ENCODE peak calls at places on chromosomes 5 and 9, in six cellular contexts. One of them, this sample, is unnamed.

GRCh38 chr9:3874472-3875370 is 348.9 kb upstream of the RFX3 start:
- DNase-seq in IMR-90: no peak
- DNase-seq in H9: no peak
- DNase-seq in neuronal stem cell: no peak
- DNase-seq in trophoblast cell: no peak
- DNase-seq in H1: no peak
- DNase-seq in this sample: peak

GRCh38 chr5:135491552-135492318 is 39.6 kb upstream of the TIFAB start:
- DNase-seq in IMR-90: no peak
- DNase-seq in H9: peak
- DNase-seq in neuronal stem cell: no peak
- DNase-seq in trophoblast cell: peak
- DNase-seq in H1: no peak
- DNase-seq in this sample: no peak

GRCh38 chr9:16445141-16445920 is 425.1 kb downstream of the BNC2 start:
- DNase-seq in IMR-90: peak
- DNase-seq in H9: no peak
- DNase-seq in neuronal stem cell: no peak
- DNase-seq in trophoblast cell: peak
- DNase-seq in H1: no peak
- DNase-seq in this sample: peak

GRCh38 chr5:132905938-132906337 is 32.5 kb downstream of the LEAP2 start:
- DNase-seq in IMR-90: peak
- DNase-seq in H9: no peak
- DNase-seq in neuronal stem cell: no peak
- DNase-seq in trophoblast cell: peak
- DNase-seq in H1: no peak
- DNase-seq in this sample: peak

GRCh38 chr5:88827997-88828396 is 55.0 kb downstream of the MEF2C start:
- DNase-seq in IMR-90: peak
- DNase-seq in H9: no peak
- DNase-seq in neuronal stem cell: no peak
- DNase-seq in trophoblast cell: no peak
- DNase-seq in H1: no peak
- DNase-seq in this sample: no peak

GRCh38 chr9:116274293-116274692 is 120.7 kb downstream of the PAPPA start:
- DNase-seq in IMR-90: peak
- DNase-seq in H9: no peak
- DNase-seq in neuronal stem cell: no peak
- DNase-seq in trophoblast cell: no peak
- DNase-seq in H1: no peak
- DNase-seq in this sample: peak

GRCh38 chr9:78973906-78974305 is 597.9 kb upstream of the TLE4 start:
- DNase-seq in IMR-90: peak
- DNase-seq in H9: no peak
- DNase-seq in neuronal stem cell: no peak
- DNase-seq in trophoblast cell: peak
- DNase-seq in H1: no peak
- DNase-seq in this sample: peak

GRCh38 chr5:72246954-72247442 is 73.0 kb downstream of the MRPS27 start:
- DNase-seq in IMR-90: peak
- DNase-seq in H9: no peak
- DNase-seq in neuronal stem cell: no peak
- DNase-seq in trophoblast cell: no peak
- DNase-seq in H1: no peak
- DNase-seq in this sample: peak

GRCh38 chr5:163649522-163649921 is 144.1 kb downstream of the MAT2B start:
- DNase-seq in IMR-90: peak
- DNase-seq in H9: no peak
- DNase-seq in neuronal stem cell: no peak
- DNase-seq in trophoblast cell: peak
- DNase-seq in H1: no peak
- DNase-seq in this sample: peak

GRCh38 chr5:134176523-134177196 is at the start of gene SKP1:
- DNase-seq in IMR-90: peak
- DNase-seq in H9: peak
- DNase-seq in neuronal stem cell: peak
- DNase-seq in trophoblast cell: peak
- DNase-seq in H1: peak
- DNase-seq in this sample: peak

GRCh38 chr5:120678279-120678678 is 214.2 kb downstream of the PRR16 start:
- DNase-seq in IMR-90: peak
- DNase-seq in H9: no peak
- DNase-seq in neuronal stem cell: no peak
- DNase-seq in trophoblast cell: no peak
- DNase-seq in H1: no peak
- DNase-seq in this sample: peak

GRCh38 chr5:55997742-55998351 is 3.1 kb upstream of the IL6ST start:
- DNase-seq in IMR-90: peak
- DNase-seq in H9: no peak
- DNase-seq in neuronal stem cell: no peak
- DNase-seq in trophoblast cell: peak
- DNase-seq in H1: no peak
- DNase-seq in this sample: peak

GRCh38 chr9:37596504-37596903 is 4.1 kb upstream of the TOMM5 start:
- DNase-seq in IMR-90: peak
- DNase-seq in H9: no peak
- DNase-seq in neuronal stem cell: no peak
- DNase-seq in trophoblast cell: no peak
- DNase-seq in H1: no peak
- DNase-seq in this sample: no peak

GRCh38 chr5:11075010-11075860 is 314.2 kb upstream of the DAP start:
- DNase-seq in IMR-90: no peak
- DNase-seq in H9: peak
- DNase-seq in neuronal stem cell: peak
- DNase-seq in trophoblast cell: no peak
- DNase-seq in H1: no peak
- DNase-seq in this sample: no peak

GRCh38 chr5:170497311-170498038 is 6.3 kb upstream of the KCNIP1 start:
- DNase-seq in IMR-90: peak
- DNase-seq in H9: no peak
- DNase-seq in neuronal stem cell: no peak
- DNase-seq in trophoblast cell: no peak
- DNase-seq in H1: no peak
- DNase-seq in this sample: no peak

GRCh38 chr9:123680382-123680781 is 249.5 kb downstream of the DENND1A start:
- DNase-seq in IMR-90: no peak
- DNase-seq in H9: no peak
- DNase-seq in neuronal stem cell: no peak
- DNase-seq in trophoblast cell: no peak
- DNase-seq in H1: no peak
- DNase-seq in this sample: no peak

GRCh38 chr9:115359011-115359780 is 241.2 kb upstream of the TNC start:
- DNase-seq in IMR-90: no peak
- DNase-seq in H9: no peak
- DNase-seq in neuronal stem cell: no peak
- DNase-seq in trophoblast cell: no peak
- DNase-seq in H1: no peak
- DNase-seq in this sample: peak

GRCh38 chr5:3537942-3538341 is 57.7 kb upstream of the IRX1 start:
- DNase-seq in IMR-90: no peak
- DNase-seq in H9: no peak
- DNase-seq in neuronal stem cell: no peak
- DNase-seq in trophoblast cell: no peak
- DNase-seq in H1: no peak
- DNase-seq in this sample: no peak

GRCh38 chr5:81768960-81769452 is 18.1 kb upstream of the SSBP2 start:
- DNase-seq in IMR-90: peak
- DNase-seq in H9: no peak
- DNase-seq in neuronal stem cell: no peak
- DNase-seq in trophoblast cell: peak
- DNase-seq in H1: no peak
- DNase-seq in this sample: peak

GRCh38 chr9:37676411-37676830 is 25.7 kb downstream of the FRMPD1 start:
- DNase-seq in IMR-90: no peak
- DNase-seq in H9: no peak
- DNase-seq in neuronal stem cell: peak
- DNase-seq in trophoblast cell: no peak
- DNase-seq in H1: no peak
- DNase-seq in this sample: no peak

DNA sequence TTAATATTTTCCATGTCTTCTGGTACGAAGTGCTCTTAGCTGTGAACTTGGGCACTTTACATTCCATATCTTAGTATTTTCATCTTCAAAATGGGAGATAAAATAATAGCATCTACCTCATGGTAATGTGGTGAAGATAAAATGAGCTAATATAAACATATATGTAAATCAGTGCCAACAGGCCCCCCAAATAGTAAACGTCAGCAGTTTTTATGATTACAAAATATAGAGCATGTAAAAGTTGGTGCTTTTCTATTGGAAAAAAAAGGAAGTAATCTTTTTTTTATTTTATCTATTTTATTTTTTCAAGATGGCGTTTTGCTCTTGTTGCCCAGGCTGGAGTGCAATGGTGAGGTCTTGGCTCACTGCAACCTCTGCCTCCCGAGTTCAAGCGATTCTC is 291.1 kb upstream of the PRDM9 start:
- DNase-seq in IMR-90: no peak
- DNase-seq in H9: no peak
- DNase-seq in neuronal stem cell: no peak
- DNase-seq in trophoblast cell: no peak
- DNase-seq in H1: no peak
- DNase-seq in this sample: no peak
- H2AFZ ChIP-seq in IMR-90: no peak
- H2AFZ ChIP-seq in H9: no peak
- H2AFZ ChIP-seq in neuronal stem cell: no peak
- H2AFZ ChIP-seq in trophoblast cell: no peak
- H2AFZ ChIP-seq in H1: no peak
- H2AFZ ChIP-seq in this sample: no peak

GRCh38 chr5:76952795-76953536 is at the start of gene CRHBP:
- DNase-seq in IMR-90: no peak
- DNase-seq in H9: peak
- DNase-seq in neuronal stem cell: no peak
- DNase-seq in trophoblast cell: no peak
- DNase-seq in H1: no peak
- DNase-seq in this sample: no peak

GRCh38 chr5:76956033-76956432 is 3.2 kb downstream of the CRHBP start:
- DNase-seq in IMR-90: no peak
- DNase-seq in H9: no peak
- DNase-seq in neuronal stem cell: no peak
- DNase-seq in trophoblast cell: no peak
- DNase-seq in H1: no peak
- DNase-seq in this sample: no peak

GRCh38 chr5:76958976-76959767 is 6.3 kb downstream of the CRHBP start:
- DNase-seq in IMR-90: peak
- DNase-seq in H9: no peak
- DNase-seq in neuronal stem cell: no peak
- DNase-seq in trophoblast cell: peak
- DNase-seq in H1: no peak
- DNase-seq in this sample: peak

GRCh38 chr5:76953551-76954382 is 922 bp downstream of the CRHBP start:
- DNase-seq in IMR-90: no peak
- DNase-seq in H9: peak
- DNase-seq in neuronal stem cell: peak
- DNase-seq in trophoblast cell: no peak
- DNase-seq in H1: no peak
- DNase-seq in this sample: peak

DNA sequence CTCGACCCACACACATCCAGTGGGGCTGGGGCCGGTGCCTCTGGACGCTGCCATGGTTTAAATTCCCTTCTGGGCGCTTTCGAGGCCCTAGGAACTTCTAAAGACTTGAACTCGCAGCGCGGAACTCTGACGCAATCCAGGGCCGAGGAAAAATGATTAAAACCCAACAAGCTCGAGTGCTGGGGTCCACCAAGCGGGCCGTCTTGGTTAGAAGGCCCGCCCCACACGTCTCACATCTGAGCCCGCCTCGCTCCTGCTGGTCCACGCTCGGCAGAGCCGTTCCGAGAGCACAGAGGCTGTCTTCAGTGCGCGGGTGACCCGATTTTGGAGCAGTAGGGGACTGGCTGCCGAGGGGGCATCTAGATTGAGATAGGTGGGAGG is 1.5 kb downstream of the CRHBP start:
- DNase-seq in IMR-90: no peak
- DNase-seq in H9: no peak
- DNase-seq in neuronal stem cell: no peak
- DNase-seq in trophoblast cell: no peak
- DNase-seq in H1: no peak
- DNase-seq in this sample: no peak
- H3K23ac ChIP-seq in IMR-90: no peak
- H3K23ac ChIP-seq in H9: no peak
- H3K23ac ChIP-seq in neuronal stem cell: peak
- H3K23ac ChIP-seq in trophoblast cell: no peak
- H3K23ac ChIP-seq in H1: no peak
- H3K23ac ChIP-seq in this sample: no peak

GRCh38 chr5:38707352-38708324 is 138.2 kb upstream of the OSMR start:
- DNase-seq in IMR-90: no peak
- DNase-seq in H9: no peak
- DNase-seq in neuronal stem cell: no peak
- DNase-seq in trophoblast cell: no peak
- DNase-seq in H1: no peak
- DNase-seq in this sample: no peak

GRCh38 chr5:38710616-38711015 is 135.2 kb upstream of the OSMR start:
- DNase-seq in IMR-90: no peak
- DNase-seq in H9: no peak
- DNase-seq in neuronal stem cell: no peak
- DNase-seq in trophoblast cell: no peak
- DNase-seq in H1: no peak
- DNase-seq in this sample: peak

GRCh38 chr5:38709678-38710306 is 136.0 kb upstream of the OSMR start:
- DNase-seq in IMR-90: no peak
- DNase-seq in H9: no peak
- DNase-seq in neuronal stem cell: no peak
- DNase-seq in trophoblast cell: no peak
- DNase-seq in H1: no peak
- DNase-seq in this sample: no peak

GRCh38 chr5:38706376-38706775 is 139.4 kb upstream of the OSMR start:
- DNase-seq in IMR-90: no peak
- DNase-seq in H9: no peak
- DNase-seq in neuronal stem cell: no peak
- DNase-seq in trophoblast cell: no peak
- DNase-seq in H1: no peak
- DNase-seq in this sample: no peak
- H2BK120ac ChIP-seq in IMR-90: no peak
- H2BK120ac ChIP-seq in H9: no peak
- H2BK120ac ChIP-seq in neuronal stem cell: no peak
- H2BK120ac ChIP-seq in trophoblast cell: no peak
- H2BK120ac ChIP-seq in H1: no peak
- H2BK120ac ChIP-seq in this sample: no peak

DNA sequence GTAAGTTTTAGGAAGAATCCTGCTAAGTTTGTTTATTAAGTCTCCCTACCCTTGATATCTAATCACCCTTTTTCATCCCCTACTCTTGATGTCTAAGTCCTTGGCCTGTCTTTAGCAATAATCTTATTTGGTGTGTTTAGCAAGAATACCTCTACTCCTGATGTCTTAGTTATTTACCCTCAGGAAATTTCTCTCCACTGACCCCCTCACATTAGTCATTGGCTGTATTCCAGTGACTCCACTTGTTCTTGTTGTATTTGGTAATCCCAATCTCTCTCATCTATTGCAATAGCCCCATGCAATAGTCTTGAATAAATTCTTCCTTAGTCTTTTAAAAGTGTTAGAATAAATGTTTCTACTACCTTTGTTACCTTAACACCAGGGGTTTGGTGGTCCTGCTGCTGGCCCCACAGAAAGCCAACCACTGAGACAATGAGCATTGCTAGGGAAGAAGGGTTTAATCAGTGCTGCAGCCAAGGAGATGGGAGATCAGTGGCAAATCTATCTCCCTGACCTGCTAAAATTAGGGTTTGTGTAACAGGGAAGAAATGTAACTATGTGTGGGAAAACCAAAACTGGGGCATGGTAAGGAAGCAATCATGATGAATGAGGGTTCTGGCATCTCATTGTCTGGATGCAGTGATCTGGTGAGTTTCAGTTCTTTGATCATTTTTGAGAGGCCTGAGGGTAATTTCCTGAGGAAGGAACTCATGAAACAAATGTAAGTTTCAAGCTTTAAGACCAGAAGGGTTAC is 236.4 kb upstream of the DAB2 start:
- DNase-seq in IMR-90: no peak
- DNase-seq in H9: no peak
- DNase-seq in neuronal stem cell: no peak
- DNase-seq in trophoblast cell: peak
- DNase-seq in H1: no peak
- DNase-seq in this sample: peak
- H2AFZ ChIP-seq in IMR-90: no peak
- H2AFZ ChIP-seq in H9: no peak
- H2AFZ ChIP-seq in neuronal stem cell: no peak
- H2AFZ ChIP-seq in trophoblast cell: no peak
- H2AFZ ChIP-seq in H1: no peak
- H2AFZ ChIP-seq in this sample: no peak

This sample was measured in mesenchymal stem cell.